ENCODE peak calls at places on chromosomes 16 and 17, in five cellular contexts. T is esophagus muscularis mucosa, L is kidney epithelial cell, W is DND-41, S is gastrocnemius medialis. I is an unnamed sample.

GRCh38 chr16:64282181-64282580 is 839.7 kb downstream of the CDH11 start:
- DNase-seq in T (no peak), L (no peak), W (no peak), S (no peak), I (no peak)

GRCh38 chr16:67391424-67392300 is 1.6 kb downstream of the TPPP3 start:
- DNase-seq in T (no peak), L (no peak), W (no peak), S (no peak), I (no peak)

GRCh38 chr17:29677139-29677834 is 54.6 kb upstream of the CORO6 start:
- DNase-seq in T (peak), L (no peak), W (peak), S (peak), I (no peak)

GRCh38 chr16:17222756-17223411 is 247.9 kb downstream of the XYLT1 start:
- DNase-seq in T (no peak), L (no peak), W (no peak), S (peak), I (no peak)

GRCh38 chr16:86899757-86900156 is 321.4 kb downstream of the FOXL1 start:
- DNase-seq in T (no peak), L (no peak), W (no peak), S (no peak), I (no peak)

GRCh38 chr17:81385320-81386111 is 9.7 kb upstream of the BAHCC1 start:
- DNase-seq in T (no peak), L (no peak), W (no peak), S (no peak), I (no peak)

GRCh38 chr17:4747847-4748246 is 8.1 kb upstream of the CXCL16 start:
- DNase-seq in T (no peak), L (no peak), W (no peak), S (no peak), I (no peak)

GRCh38 chr17:8673621-8674020 is 43.1 kb upstream of the MYH10 start:
- DNase-seq in T (no peak), L (no peak), W (no peak), S (no peak), I (no peak)

GRCh38 chr16:83318390-83318789 is 489.4 kb upstream of the HSBP1 start:
- DNase-seq in T (no peak), L (no peak), W (no peak), S (no peak), I (no peak)

GRCh38 chr17:10614536-10615155 is 42.5 kb downstream of the MYH3 start:
- DNase-seq in T (no peak), L (no peak), W (peak), S (peak), I (no peak)

GRCh38 chr17:81008140-81008539 is 16.5 kb downstream of the CHMP6 start:
- DNase-seq in T (no peak), L (no peak), W (no peak), S (no peak), I (no peak)

GRCh38 chr17:81020767-81021497 is 14.0 kb upstream of the BAIAP2 start:
- DNase-seq in T (no peak), L (no peak), W (no peak), S (peak), I (no peak)

GRCh38 chr17:50593321-50593720 is 32.8 kb downstream of the CACNA1G start:
- DNase-seq in T (no peak), L (no peak), W (no peak), S (no peak), I (no peak)

GRCh38 chr16:1793578-1794220 is at the start of gene IGFALS:
- DNase-seq in T (no peak), L (no peak), W (no peak), S (peak), I (no peak)

GRCh38 chr17:59311051-59311468 is 20.4 kb upstream of the YPEL2 start:
- DNase-seq in T (no peak), L (no peak), W (peak), S (no peak), I (peak)

GRCh38 chr16:3131755-3132377 is 3.0 kb upstream of the ZNF213 start:
- DNase-seq in T (no peak), L (no peak), W (peak), S (no peak), I (no peak)

GRCh38 chr17:39996789-39997188 is 16.2 kb downstream of the PSMD3 start:
- DNase-seq in T (no peak), L (no peak), W (no peak), S (peak), I (no peak)

GRCh38 chr17:13943859-13944258 is 125.4 kb upstream of the COX10 start:
- DNase-seq in T (no peak), L (no peak), W (no peak), S (no peak), I (no peak)

GRCh38 chr17:13941781-13942180 is 127.5 kb upstream of the COX10 start:
- DNase-seq in T (no peak), L (no peak), W (no peak), S (no peak), I (no peak)

GRCh38 chr17:13940858-13941665 is 128.2 kb upstream of the COX10 start:
- DNase-seq in T (no peak), L (no peak), W (no peak), S (no peak), I (no peak)

GRCh38 chr17:13933597-13934276 is 135.6 kb upstream of the COX10 start:
- DNase-seq in T (no peak), L (no peak), W (no peak), S (no peak), I (no peak)

DNA sequence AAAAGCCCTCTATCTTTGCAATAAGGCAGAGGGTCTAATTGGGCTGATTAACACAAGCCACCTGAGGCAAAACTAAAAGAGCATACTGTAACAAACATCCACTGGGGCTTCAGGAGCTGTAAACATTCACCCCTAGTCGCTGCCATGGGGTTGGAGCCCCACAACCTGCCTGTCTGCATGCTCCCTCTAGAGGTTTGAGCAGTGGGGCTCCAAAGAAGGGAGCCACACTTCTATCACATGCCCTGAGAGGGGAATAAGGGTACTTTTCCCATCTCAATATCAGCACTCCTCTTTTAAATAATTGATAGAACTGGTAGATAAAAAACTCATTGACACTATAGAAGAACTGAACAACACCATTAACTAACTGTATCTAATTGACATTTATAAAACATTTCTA is 130.1 kb upstream of the COX10 start:
- DNase-seq in T (no peak), L (no peak), W (no peak), S (no peak), I (no peak)
- TF ChIP-seq CTCF in T (no peak), L (no peak), W (no peak), S (no peak), I (peak)

GRCh38 chr17:46850688-46851028 is 725 bp upstream of the WNT9B start:
- DNase-seq in T (no peak), L (no peak), W (no peak), S (no peak), I (no peak)

GRCh38 chr17:46854515-46854914 is 3.1 kb downstream of the WNT9B start:
- DNase-seq in T (no peak), L (no peak), W (no peak), S (no peak), I (no peak)

GRCh38 chr17:46848534-46848933 is 2.8 kb upstream of the WNT9B start:
- DNase-seq in T (no peak), L (no peak), W (no peak), S (no peak), I (no peak)

GRCh38 chr17:46853896-46854444 is 2.6 kb downstream of the WNT9B start:
- DNase-seq in T (no peak), L (no peak), W (no peak), S (no peak), I (no peak)

DNA sequence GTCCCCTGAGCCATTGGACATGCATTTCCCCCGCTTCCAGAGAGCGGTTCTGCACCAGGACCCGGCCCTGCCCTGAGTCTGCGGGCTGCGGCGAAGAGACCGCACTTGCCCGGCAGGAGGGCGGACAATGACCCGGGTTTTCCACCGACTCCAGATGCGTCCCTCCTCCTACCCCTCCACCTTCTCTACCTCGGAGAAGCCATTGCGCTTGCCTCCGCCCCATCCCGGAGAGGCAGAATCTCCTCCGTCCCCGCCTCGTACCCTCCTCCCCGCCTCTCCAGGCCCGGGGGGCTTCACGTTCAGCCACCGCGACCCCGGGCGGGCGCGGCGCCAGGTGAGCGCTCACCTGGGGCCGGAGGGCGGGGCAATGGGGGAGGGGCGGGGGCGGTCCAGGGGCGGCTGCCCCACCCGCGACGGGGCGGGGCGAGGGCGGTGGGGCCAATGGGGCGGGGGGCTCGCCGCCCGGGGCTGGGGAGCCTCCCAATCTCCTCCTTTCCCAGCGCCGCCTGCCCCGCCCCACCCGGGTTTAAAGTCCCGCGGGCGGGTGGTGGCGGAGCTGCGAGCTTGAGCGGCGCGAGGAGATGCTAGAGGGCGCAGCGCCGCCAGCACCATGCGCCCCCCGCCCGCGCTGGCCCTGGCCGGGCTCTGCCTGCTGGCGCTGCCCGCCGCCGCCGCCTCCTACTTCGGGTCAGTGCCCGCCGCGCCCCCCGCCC is at the start of gene WNT9B:
- DNase-seq in T (no peak), L (no peak), W (no peak), S (no peak), I (no peak)
- H3K4me3 ChIP-seq in T (peak), L (peak), W (no peak), S (peak), I (no peak)

GRCh38 chr17:35727635-35728034 is 3.8 kb upstream of the RASL10B start:
- DNase-seq in T (no peak), L (no peak), W (no peak), S (no peak), I (no peak)

GRCh38 chr17:35725917-35726608 is 5.4 kb upstream of the RASL10B start:
- DNase-seq in T (no peak), L (no peak), W (no peak), S (no peak), I (no peak)

GRCh38 chr17:35726609-35727460 is 4.6 kb upstream of the RASL10B start:
- DNase-seq in T (peak), L (peak), W (no peak), S (peak), I (no peak)

GRCh38 chr17:35725058-35725457 is 6.4 kb upstream of the RASL10B start:
- DNase-seq in T (no peak), L (no peak), W (no peak), S (no peak), I (no peak)

GRCh38 chr17:35723735-35724134 is 7.7 kb upstream of the RASL10B start:
- DNase-seq in T (no peak), L (no peak), W (no peak), S (no peak), I (no peak)
- TF ChIP-seq CTCF in T (no peak), L (no peak), W (no peak), S (no peak), I (no peak)

DNA sequence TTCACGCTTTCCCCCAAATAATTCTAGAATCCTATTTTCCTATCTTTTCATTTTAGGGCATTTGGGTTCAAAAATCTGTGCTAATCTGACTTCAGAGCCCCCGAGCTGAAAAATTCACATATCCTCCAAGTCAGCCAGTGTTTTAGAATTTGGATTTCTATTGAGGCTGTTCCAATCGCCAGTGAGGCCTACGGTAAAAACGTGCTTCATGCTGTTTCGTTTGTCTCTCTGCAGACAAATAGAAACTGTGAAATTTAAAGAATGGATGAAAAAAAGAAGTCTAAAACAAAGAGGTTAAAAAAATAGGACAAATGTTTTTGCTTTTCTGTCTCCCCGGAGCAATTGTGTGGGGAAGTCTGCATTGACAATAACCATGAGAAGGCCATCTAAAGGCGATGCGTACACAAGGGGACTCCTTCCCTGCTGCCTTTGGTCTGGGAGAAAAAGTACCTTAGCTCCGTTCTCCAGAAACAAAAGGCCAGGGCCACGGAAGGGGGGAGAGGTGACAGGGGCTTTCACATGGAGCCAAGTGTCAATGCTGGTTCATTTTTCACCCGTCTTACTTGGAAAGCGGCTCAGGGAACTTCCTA is 4.6 kb upstream of the ZFHX3 start:
- DNase-seq in T (no peak), L (no peak), W (no peak), S (no peak), I (no peak)
- H3K4me3 ChIP-seq in T (no peak), L (no peak), W (no peak), S (peak), I (no peak)